ENCODE peak calls at places on chromosomes 4 and X, in seven cellular contexts. M is IMR-90; V is CD8-positive, alpha-beta memory T cell; K is pancreas; R is K562; Z is A549; P is left lung. E is an unnamed sample. For H3K4me1 and H3K9me3, the result is how much of the 10 kb centered on the place peaks cover.

GRCh38 chr4:25172964-25173917 is 13.0 kb upstream of the SEPSECS start:
- DNase-seq in M (peak), V (no peak), K (no peak), R (peak), Z (peak), P (no peak), E (peak)

GRCh38 chr4:82785248-82786003 is 13.2 kb downstream of the SCD5 start:
- DNase-seq in M (peak), V (no peak), K (no peak), R (peak), Z (peak), P (no peak), E (peak)

GRCh38 chr4:3184725-3185124 is 64.2 kb upstream of the MSANTD1 start:
- DNase-seq in M (no peak), V (no peak), K (no peak), R (no peak), Z (no peak), P (no peak), E (no peak)

GRCh38 chr4:105894570-105895323 is 524 bp upstream of the NPNT start:
- DNase-seq in M (no peak), V (no peak), K (no peak), R (no peak), Z (no peak), P (peak), E (no peak)

GRCh38 chrX:102042706-102043325 is 82.7 kb upstream of the TCEAL2 start:
- DNase-seq in M (no peak), V (no peak), K (peak), R (no peak), Z (no peak), P (no peak), E (no peak)

GRCh38 chr4:54093609-54094240 is 6.2 kb upstream of the GSX2 start:
- DNase-seq in M (no peak), V (no peak), K (no peak), R (no peak), Z (no peak), P (no peak), E (no peak)

GRCh38 chrX:47158131-47158530 is 13.1 kb downstream of the RBM10 start:
- DNase-seq in M (no peak), V (no peak), K (peak), R (peak), Z (no peak), P (no peak), E (no peak)

GRCh38 chr4:6771229-6771671 is 11.3 kb upstream of the KIAA0232 start:
- DNase-seq in M (peak), V (no peak), K (peak), R (no peak), Z (no peak), P (no peak), E (no peak)

GRCh38 chr4:127616898-127617297 is 15.9 kb upstream of the INTU start:
- DNase-seq in M (no peak), V (no peak), K (no peak), R (no peak), Z (no peak), P (no peak), E (no peak)

GRCh38 chr4:138175337-138175794 is 66.8 kb downstream of the SLC7A11 start:
- DNase-seq in M (peak), V (no peak), K (no peak), R (no peak), Z (no peak), P (no peak), E (peak)

GRCh38 chr4:74327751-74328150 is 19.5 kb downstream of the EPGN start:
- DNase-seq in M (peak), V (no peak), K (no peak), R (no peak), Z (no peak), P (no peak), E (no peak)

GRCh38 chr4:24686866-24687672 is 102.7 kb upstream of the DHX15 start:
- DNase-seq in M (no peak), V (no peak), K (peak), R (peak), Z (peak), P (no peak), E (peak)

GRCh38 chr4:161573836-161574235 is 590.0 kb downstream of the FSTL5 start:
- DNase-seq in M (no peak), V (no peak), K (no peak), R (no peak), Z (peak), P (no peak), E (no peak)

GRCh38 chr4:137647375-137647774 is 115.1 kb upstream of the PCDH18 start:
- DNase-seq in M (no peak), V (no peak), K (no peak), R (no peak), Z (no peak), P (no peak), E (no peak)

GRCh38 chr4:80839792-80840191 is 190.7 kb upstream of the BMP3 start:
- DNase-seq in M (no peak), V (no peak), K (no peak), R (no peak), Z (no peak), P (no peak), E (no peak)

GRCh38 chr4:710916-711315 is 5.3 kb downstream of the PCGF3 start:
- DNase-seq in M (no peak), V (no peak), K (no peak), R (no peak), Z (no peak), P (no peak), E (no peak)

GRCh38 chr4:115929373-115929772 is 816.0 kb upstream of the NDST4 start:
- DNase-seq in M (no peak), V (no peak), K (no peak), R (no peak), Z (no peak), P (no peak), E (no peak)

GRCh38 chr4:26522478-26522877 is 32.2 kb upstream of the CCKAR start:
- DNase-seq in M (peak), V (no peak), K (no peak), R (no peak), Z (no peak), P (no peak), E (peak)

GRCh38 chr4:74534936-74535335 is 90.0 kb downstream of the AREG start:
- DNase-seq in M (no peak), V (no peak), K (no peak), R (no peak), Z (no peak), P (no peak), E (no peak)

GRCh38 chr4:60724623-60725022 is 475.5 kb upstream of the ADGRL3 start:
- DNase-seq in M (peak), V (no peak), K (no peak), R (no peak), Z (no peak), P (no peak), E (peak)

GRCh38 chr4:181877329-181877848 is 365.8 kb upstream of the TENM3 start:
- DNase-seq in M (peak), V (no peak), K (no peak), R (no peak), Z (no peak), P (no peak), E (no peak)

GRCh38 chr4:101287332-101287731 is 60.0 kb downstream of the PPP3CA start:
- DNase-seq in M (no peak), V (no peak), K (no peak), R (no peak), Z (no peak), P (no peak), E (no peak)

GRCh38 chr4:179804440-179804839 is 2362.2 kb upstream of the AGA start:
- DNase-seq in M (peak), V (no peak), K (no peak), R (no peak), Z (no peak), P (no peak), E (no peak)

GRCh38 chr4:7909966-7910720 is 29.5 kb downstream of the AFAP1 start:
- DNase-seq in M (peak), V (no peak), K (no peak), R (no peak), Z (no peak), P (peak), E (no peak)

GRCh38 chrX:67544871-67545771 is 1.3 kb downstream of the AR start:
- DNase-seq in M (peak), V (no peak), K (peak), R (no peak), Z (peak), P (peak), E (peak)

GRCh38 chrX:9302400-9302799 is 162.5 kb upstream of the TBL1X start:
- DNase-seq in M (no peak), V (no peak), K (no peak), R (no peak), Z (no peak), P (no peak), E (no peak)

GRCh38 chr4:135354876-135355275 is 1153.3 kb upstream of the PABPC4L start:
- DNase-seq in M (peak), V (no peak), K (no peak), R (no peak), Z (no peak), P (no peak), E (no peak)

GRCh38 chr4:55358668-55359067 is 12.6 kb downstream of the SRD5A3 start:
- DNase-seq in M (peak), V (no peak), K (no peak), R (peak), Z (no peak), P (no peak), E (no peak)

GRCh38 chr4:8200302-8200975 is 1.3 kb downstream of the SH3TC1 start:
- DNase-seq in M (peak), V (peak), K (no peak), R (peak), Z (no peak), P (peak), E (no peak)

GRCh38 chr4:72325215-72325614 is 243.8 kb downstream of the ADAMTS3 start:
- DNase-seq in M (no peak), V (no peak), K (no peak), R (no peak), Z (no peak), P (no peak), E (no peak)

GRCh38 chrX:8043121-8043520 is 115.9 kb upstream of the PNPLA4 start:
- DNase-seq in M (no peak), V (no peak), K (no peak), R (no peak), Z (no peak), P (no peak), E (no peak)

GRCh38 chr4:39642885-39643550 is 4.4 kb upstream of the SMIM14 start:
- DNase-seq in M (peak), V (no peak), K (no peak), R (no peak), Z (no peak), P (no peak), E (no peak)

GRCh38 chrX:107429090-107429489 is 20.4 kb upstream of the FRMPD3 start:
- DNase-seq in M (peak), V (no peak), K (no peak), R (no peak), Z (peak), P (no peak), E (no peak)

GRCh38 chrX:750263-750662 is 119.7 kb downstream of the SHOX start:
- DNase-seq in M (no peak), V (no peak), K (no peak), R (no peak), Z (no peak), P (no peak), E (no peak)

GRCh38 chr4:18421519-18421918 is 400.0 kb upstream of the LCORL start:
- DNase-seq in M (no peak), V (no peak), K (no peak), R (no peak), Z (no peak), P (no peak), E (no peak)

GRCh38 chr4:83855044-83855443 is 319.1 kb downstream of the GPAT3 start:
- DNase-seq in M (peak), V (no peak), K (no peak), R (no peak), Z (peak), P (no peak), E (peak)

GRCh38 chr4:1055721-1056590 is 44.5 kb downstream of the FGFRL1 start:
- DNase-seq in M (peak), V (peak), K (peak), R (peak), Z (no peak), P (no peak), E (no peak)

GRCh38 chr4:6308890-6309643 is 39.4 kb downstream of the WFS1 start:
- DNase-seq in M (no peak), V (peak), K (no peak), R (no peak), Z (peak), P (no peak), E (no peak)

DNA sequence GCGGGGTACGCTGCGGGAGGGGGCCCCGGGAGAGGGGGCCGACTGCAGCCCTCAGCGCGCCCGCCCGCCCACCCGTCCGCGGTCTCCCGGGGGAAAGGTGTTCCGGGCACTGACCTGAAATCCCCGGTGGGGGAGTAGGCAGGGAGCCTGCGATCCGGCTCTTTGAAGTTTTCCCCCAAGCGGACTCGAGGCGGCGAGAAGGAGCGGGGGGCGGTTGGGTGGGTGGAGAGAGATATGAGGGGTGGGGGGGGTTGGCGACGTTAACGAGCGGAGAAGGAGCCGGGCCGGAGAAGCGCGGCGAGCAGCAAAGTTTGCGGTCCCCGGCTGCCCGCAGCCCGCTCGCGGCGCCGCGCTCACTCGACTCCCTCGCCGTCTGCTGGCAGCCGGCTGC is 662 bp downstream of the BCOR start:
- DNase-seq in M (no peak), V (no peak), K (peak), R (no peak), Z (no peak), P (no peak), E (no peak)
- H3K4me1 ChIP-seq in M (under half), V (under half), K (under half), R (under half), Z (under half), P (under half), E (under half)

GRCh38 chr4:184376923-184377322 is 97.4 kb downstream of the IRF2 start:
- DNase-seq in M (no peak), V (no peak), K (no peak), R (no peak), Z (no peak), P (no peak), E (no peak)

GRCh38 chr4:184374006-184374405 is 100.3 kb downstream of the IRF2 start:
- DNase-seq in M (no peak), V (no peak), K (no peak), R (no peak), Z (no peak), P (no peak), E (no peak)

GRCh38 chr4:184371390-184371787 is 103.0 kb downstream of the IRF2 start:
- DNase-seq in M (no peak), V (no peak), K (no peak), R (no peak), Z (no peak), P (no peak), E (no peak)

GRCh38 chr4:184376136-184376838 is 98.1 kb downstream of the IRF2 start:
- DNase-seq in M (no peak), V (no peak), K (no peak), R (no peak), Z (no peak), P (no peak), E (no peak)

DNA sequence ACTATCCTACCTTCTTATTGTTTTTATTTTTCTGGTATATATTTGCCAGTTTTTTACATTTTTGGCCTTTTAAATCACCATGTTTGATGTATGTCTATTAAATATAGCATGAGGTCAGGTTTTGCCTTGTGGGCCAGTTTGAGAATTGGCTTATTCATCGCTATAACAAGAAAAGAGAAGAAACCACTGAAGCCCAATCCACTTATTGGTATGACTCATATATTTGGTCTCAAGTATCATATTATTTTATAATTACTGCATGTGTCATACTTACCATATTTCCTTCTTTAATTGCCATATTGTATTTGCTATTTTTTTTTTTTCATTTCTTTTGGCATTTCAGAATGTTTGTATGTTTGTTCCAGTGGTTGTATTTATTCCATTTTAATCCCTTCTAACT is 99.3 kb downstream of the IRF2 start:
- DNase-seq in M (peak), V (no peak), K (no peak), R (no peak), Z (no peak), P (no peak), E (no peak)
- H3K9me3 ChIP-seq in M (under half), V (under half), K (under half), R (under half), Z (under half), P (under half), E (under half)

GRCh38 chrX:39757971-39758370 is 339.8 kb downstream of the BCOR start:
- DNase-seq in M (peak), V (no peak), K (no peak), R (no peak), Z (no peak), P (no peak), E (no peak)
- H3K4me1 ChIP-seq in M (under half), V (under half), K (under half), R (under half), Z (half or more), P (under half), E (half or more)

DNA sequence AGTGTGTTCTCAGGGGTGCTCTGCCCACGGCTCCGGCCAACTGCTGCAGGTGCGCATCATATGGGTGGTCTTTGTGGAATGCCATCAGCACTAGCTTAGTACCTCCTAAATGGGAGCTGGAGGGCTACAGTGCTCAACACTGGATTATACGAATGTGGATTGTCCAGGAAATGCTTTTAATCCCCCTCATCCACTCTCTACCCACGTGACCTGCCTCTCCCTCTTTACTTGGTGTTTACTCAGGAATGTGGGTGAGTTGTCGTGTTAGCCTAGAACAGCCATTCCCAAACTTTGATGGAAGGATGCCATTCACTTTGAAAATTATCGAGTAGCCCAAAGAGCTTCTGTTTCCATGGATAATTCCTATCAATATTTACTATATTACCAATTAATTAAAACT is 150.8 kb downstream of the PTTG2 start:
- DNase-seq in M (no peak), V (no peak), K (no peak), R (no peak), Z (no peak), P (no peak), E (no peak)
- H3K9me3 ChIP-seq in M (under half), V (under half), K (under half), R (under half), Z (under half), P (under half), E (under half)

GRCh38 chr4:165754664-165755063 is 118.4 kb upstream of the TLL1 start:
- DNase-seq in M (no peak), V (no peak), K (no peak), R (no peak), Z (no peak), P (no peak), E (no peak)
- H3K4me1 ChIP-seq in M (under half), V (under half), K (under half), R (under half), Z (under half), P (under half), E (under half)

GRCh38 chr4:16139066-16139945 is 55.5 kb upstream of the PROM1 start:
- DNase-seq in M (no peak), V (no peak), K (no peak), R (no peak), Z (no peak), P (no peak), E (no peak)

GRCh38 chr4:16140520-16141249 is 56.9 kb upstream of the PROM1 start:
- DNase-seq in M (peak), V (no peak), K (no peak), R (no peak), Z (peak), P (no peak), E (peak)

GRCh38 chr4:16136771-16137170 is 52.9 kb upstream of the PROM1 start:
- DNase-seq in M (no peak), V (no peak), K (no peak), R (no peak), Z (no peak), P (no peak), E (no peak)

GRCh38 chr4:16142598-16143295 is 58.9 kb upstream of the PROM1 start:
- DNase-seq in M (no peak), V (no peak), K (no peak), R (no peak), Z (no peak), P (no peak), E (no peak)
- H3K9me3 ChIP-seq in M (under half), V (under half), K (under half), R (under half), Z (under half), P (under half), E (under half)

DNA sequence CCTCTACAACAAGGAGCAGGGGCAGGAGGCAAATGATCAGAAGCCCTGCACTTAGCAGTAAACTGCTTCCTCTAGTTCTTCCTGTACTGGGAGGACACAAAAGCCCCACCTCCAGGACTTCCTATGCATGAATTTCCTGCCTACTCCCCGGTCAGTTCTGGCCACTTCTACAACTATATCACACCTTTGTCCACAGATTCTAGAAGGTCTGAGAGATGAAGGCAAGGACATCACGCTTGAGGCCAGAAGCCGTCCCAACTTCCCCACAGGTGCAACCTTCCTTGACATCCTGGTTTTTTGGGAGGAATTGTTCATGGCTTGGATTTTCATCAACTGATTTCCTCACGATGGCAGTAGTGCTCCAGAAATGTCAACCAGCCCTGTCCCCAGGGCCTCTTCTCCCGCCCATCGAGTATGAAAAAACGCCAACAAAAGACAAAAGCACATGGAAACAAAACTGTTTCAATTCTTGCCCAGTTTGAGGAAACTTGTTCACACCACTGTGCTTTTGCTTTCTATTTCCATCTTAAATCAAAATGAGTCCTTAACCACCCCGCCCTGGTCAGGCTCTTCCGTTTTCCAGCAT is 206.5 kb upstream of the STK26 start:
- DNase-seq in M (peak), V (peak), K (no peak), R (no peak), Z (peak), P (peak), E (no peak)
- H3K4me1 ChIP-seq in M (under half), V (under half), K (under half), R (under half), Z (under half), P (under half), E (under half)